ENCODE peak calls at places on chromosome 21, in four cellular contexts. C is IMR-90, Y is K562, Z is endothelial cell of umbilical vein. V is an unnamed sample.

GRCh38 chr21:45970674-45971486 is 10.7 kb upstream of the COL6A1 start:
- DNase-seq in Z (peak; percentile 36), Y (peak; percentile 82), C (peak; percentile 44), V (no peak)

GRCh38 chr21:14754682-14755081 is 208.6 kb upstream of the SAMSN1 start:
- DNase-seq in Z (no peak), Y (no peak), C (no peak), V (no peak)

GRCh38 chr21:26147535-26147934 is 23.0 kb downstream of the APP start:
- DNase-seq in C (no peak), Y (no peak), Z (no peak), V (no peak)

GRCh38 chr21:38392722-38393121 is 105.6 kb downstream of the ERG start:
- DNase-seq in Y (no peak), C (no peak), Z (no peak), V (no peak)

GRCh38 chr21:46152939-46153258 is 2.5 kb downstream of the FTCD start:
- DNase-seq in C (no peak), Y (no peak), Z (no peak), V (no peak)

GRCh38 chr21:46295177-46295711 is 9.1 kb downstream of the YBEY start:
- DNase-seq in C (peak; percentile 69), Z (no peak), Y (no peak), V (no peak)

GRCh38 chr21:38165466-38166213 is 91.2 kb upstream of the KCNJ15 start:
- DNase-seq in C (peak; percentile 59), Z (peak; percentile 26), Y (no peak), V (no peak)

GRCh38 chr21:45255381-45256020 is 32.2 kb downstream of the POFUT2 start:
- DNase-seq in Z (no peak), C (no peak), Y (peak; percentile 64), V (peak; percentile 5)

GRCh38 chr21:38386967-38387366 is 111.3 kb downstream of the ERG start:
- DNase-seq in Z (no peak), C (no peak), Y (no peak), V (no peak)

GRCh38 chr21:36454706-36455105 is 25.2 kb downstream of the CLDN14 start:
- DNase-seq in Y (no peak), Z (no peak), C (no peak), V (no peak)

GRCh38 chr21:45983981-45984551 is 2.5 kb downstream of the COL6A1 start:
- DNase-seq in Z (no peak), Y (no peak), C (no peak), V (no peak)

GRCh38 chr21:45053561-45053960 is 20.8 kb upstream of the ADARB1 start:
- DNase-seq in C (no peak), Y (no peak), Z (no peak), V (no peak)

GRCh38 chr21:25732091-25732760 is 2.5 kb downstream of the ATP5PF start:
- DNase-seq in Z (no peak), Y (no peak), C (no peak), V (no peak)

GRCh38 chr21:44999972-45000636 is 60.3 kb downstream of the SLX9 start:
- DNase-seq in Y (no peak), Z (no peak), C (no peak), V (no peak)

GRCh38 chr21:14551741-14552140 is 5.6 kb upstream of the SAMSN1 start:
- DNase-seq in C (no peak), Y (no peak), Z (no peak), V (no peak)

GRCh38 chr21:35909456-35910178 is 150.7 kb downstream of the SETD4 start:
- DNase-seq in Z (no peak), Y (no peak), C (peak; percentile 21), V (no peak)

GRCh38 chr21:45408271-45408791 is 3.4 kb downstream of the COL18A1 start:
- DNase-seq in C (no peak), Y (no peak), Z (no peak), V (no peak)

GRCh38 chr21:45504516-45505415 is 37.5 kb downstream of the SLC19A1 start:
- DNase-seq in Y (no peak), C (no peak), Z (no peak), V (no peak)

GRCh38 chr21:40950970-40951369 is 104.0 kb upstream of the DSCAM start:
- DNase-seq in C (no peak), Z (no peak), Y (no peak), V (peak; percentile 13)

GRCh38 chr21:8988696-8989095 is 1532.7 kb upstream of the TPTE start:
- DNase-seq in C (no peak), Y (no peak), Z (no peak), V (no peak)

GRCh38 chr21:28227881-28228623 is 764.6 kb downstream of the LTN1 start:
- DNase-seq in Z (no peak), Y (no peak), C (peak; percentile 38), V (no peak)

GRCh38 chr21:28230559-28230958 is 762.1 kb downstream of the LTN1 start:
- DNase-seq in Z (peak; percentile 49), C (peak; percentile 33), Y (no peak), V (no peak)

GRCh38 chr21:28226563-28226962 is 766.1 kb downstream of the LTN1 start:
- DNase-seq in Z (no peak), Y (no peak), C (no peak), V (no peak)

GRCh38 chr21:28228624-28228995 is 764.1 kb downstream of the LTN1 start:
- DNase-seq in Z (peak; percentile 3), C (no peak), Y (no peak), V (no peak)

DNA sequence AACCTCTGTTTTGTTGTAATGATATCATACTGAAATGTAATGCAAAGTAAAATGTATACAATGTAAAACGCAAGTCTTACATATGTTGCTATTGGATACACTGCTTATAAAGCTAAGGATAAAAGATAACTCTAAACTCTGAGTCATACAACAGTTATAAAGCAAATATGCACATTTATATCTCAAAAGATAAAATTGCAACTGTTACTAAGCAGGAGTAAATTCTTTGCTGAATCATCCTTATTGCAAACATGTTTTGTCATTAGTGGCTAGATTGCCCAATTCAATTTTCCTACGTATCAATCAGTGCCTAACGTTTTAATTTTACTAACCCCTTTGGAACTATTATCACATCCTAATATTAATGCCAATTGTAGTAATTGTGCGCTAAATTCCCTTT is 762.9 kb downstream of the LTN1 start:
- DNase-seq in C (peak; percentile 93), Y (no peak), Z (peak; percentile 37), V (peak; percentile 21)
- H3K9me1 ChIP-seq in C (peaks cover 6% of the 10 kb centered on the region), Y (no peaks in the 10 kb centered on the region), Z (no peaks in the 10 kb centered on the region), V (no peaks in the 10 kb centered on the region)

GRCh38 chr21:42160111-42160949 is 58.6 kb upstream of the ABCG1 start:
- DNase-seq in C (no peak), Z (no peak), Y (no peak), V (no peak)
- H3K9me1 ChIP-seq in C (no peaks in the 10 kb centered on the region), Z (no peaks in the 10 kb centered on the region), Y (no peaks in the 10 kb centered on the region), V (no peaks in the 10 kb centered on the region)

DNA sequence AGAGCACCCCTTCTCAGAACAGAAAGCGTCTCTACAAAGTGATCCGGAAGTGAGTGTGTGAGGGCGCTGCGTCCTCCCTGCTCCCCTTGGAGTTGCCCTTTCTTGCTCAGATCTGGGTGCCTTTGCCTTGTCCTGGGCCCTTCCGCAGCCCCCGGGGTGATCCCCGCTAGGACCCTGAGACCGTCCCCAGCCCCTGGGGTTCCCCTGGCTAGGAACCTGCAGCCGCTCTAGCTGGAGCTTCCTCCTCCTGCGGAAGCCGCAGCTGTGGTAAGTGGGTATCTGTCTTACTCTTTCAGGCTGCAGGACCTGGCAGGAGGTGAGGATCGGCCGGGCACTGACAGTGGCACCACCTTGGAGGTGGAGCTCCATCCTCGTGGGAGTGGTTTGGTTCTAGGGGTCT is 11.2 kb downstream of the RRP1 start:
- DNase-seq in C (no peak), Y (no peak), Z (no peak), V (no peak)
- H3K9me1 ChIP-seq in C (no peaks in the 10 kb centered on the region), Y (no peaks in the 10 kb centered on the region), Z (no peaks in the 10 kb centered on the region), V (no peaks in the 10 kb centered on the region)

GRCh38 chr21:30340714-30341573 is 3.5 kb upstream of the KRTAP27-1 start:
- DNase-seq in Z (no peak), C (peak; percentile 10), Y (peak; percentile 30), V (no peak)
- H3K9me1 ChIP-seq in Z (no peaks in the 10 kb centered on the region), C (no peaks in the 10 kb centered on the region), Y (no peaks in the 10 kb centered on the region), V (no peaks in the 10 kb centered on the region)

GRCh38 chr21:31331231-31331630 is 12.8 kb downstream of the TIAM1 start:
- DNase-seq in Y (no peak), C (no peak), Z (no peak), V (no peak)

GRCh38 chr21:31332525-31332924 is 11.5 kb downstream of the TIAM1 start:
- DNase-seq in C (no peak), Y (no peak), Z (no peak), V (no peak)

GRCh38 chr21:31330144-31330483 is 13.9 kb downstream of the TIAM1 start:
- DNase-seq in C (no peak), Y (no peak), Z (no peak), V (no peak)

GRCh38 chr21:31326478-31327247 is 17.4 kb downstream of the TIAM1 start:
- DNase-seq in C (no peak), Z (no peak), Y (no peak), V (no peak)

DNA sequence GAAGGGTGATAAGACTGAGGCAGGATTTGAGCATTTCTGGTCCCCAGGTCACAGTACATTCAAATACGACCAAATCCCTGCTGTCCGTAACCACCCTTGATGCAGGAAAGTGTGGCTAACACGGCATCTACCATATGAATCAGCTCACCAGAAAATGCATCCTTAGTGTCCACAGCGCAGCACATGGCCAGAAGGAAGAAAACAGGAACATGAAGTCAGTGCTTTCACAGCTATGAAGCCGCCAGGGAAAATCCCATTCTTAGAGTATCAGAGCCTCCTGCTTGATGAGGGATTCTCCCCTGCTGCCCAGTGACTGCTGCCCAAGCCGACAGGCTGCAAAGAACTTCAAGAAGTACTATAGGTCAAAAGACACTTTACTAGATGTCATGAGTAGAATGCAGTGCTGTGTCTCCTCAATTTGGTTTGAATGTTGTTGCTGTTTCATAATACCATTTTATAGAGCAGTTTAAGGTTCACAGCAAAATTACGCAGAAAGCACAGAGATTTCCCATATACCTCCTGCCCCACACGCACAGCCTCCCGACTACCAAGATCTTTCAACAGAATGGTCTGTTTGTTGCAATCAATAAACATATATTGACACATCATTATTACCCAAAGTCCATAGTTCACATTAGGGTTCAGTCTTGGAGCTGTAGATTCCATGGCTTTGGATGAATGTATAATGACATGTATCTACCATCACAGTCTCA is 14.5 kb downstream of the TIAM1 start:
- DNase-seq in C (no peak), Z (no peak), Y (no peak), V (no peak)
- H3K9me1 ChIP-seq in C (no peaks in the 10 kb centered on the region), Z (no peaks in the 10 kb centered on the region), Y (no peaks in the 10 kb centered on the region), V (no peaks in the 10 kb centered on the region)

GRCh38 chr21:16863541-16863940 is 649.3 kb upstream of the CXADR start:
- DNase-seq in Y (no peak), C (no peak), Z (no peak), V (no peak)
- H3K9me1 ChIP-seq in Y (no peaks in the 10 kb centered on the region), C (no peaks in the 10 kb centered on the region), Z (no peaks in the 10 kb centered on the region), V (no peaks in the 10 kb centered on the region)

GRCh38 chr21:39696196-39696595 is 48.8 kb upstream of the IGSF5 start:
- DNase-seq in Y (no peak), C (no peak), Z (no peak), V (no peak)
- H3K9me1 ChIP-seq in Y (no peaks in the 10 kb centered on the region), C (no peaks in the 10 kb centered on the region), Z (no peaks in the 10 kb centered on the region), V (no peaks in the 10 kb centered on the region)